ENCODE peak calls at places on chromosomes 2 and 18, in five cellular contexts. One of them, this sample, is unnamed. For H3K4me1, the result is how much of the 10 kb centered on the place peaks cover.

GRCh38 chr2:180657054-180657453 is 323.4 kb upstream of the UBE2E3 start:
- DNase-seq in pancreas: no peak
- DNase-seq in SK-N-SH: no peak
- DNase-seq in BE2C: no peak
- DNase-seq in uterus: no peak
- DNase-seq in this sample: no peak

GRCh38 chr2:69145204-69145603 is 132.2 kb downstream of the ANTXR1 start:
- DNase-seq in pancreas: no peak
- DNase-seq in SK-N-SH: no peak
- DNase-seq in BE2C: no peak
- DNase-seq in uterus: no peak
- DNase-seq in this sample: no peak

GRCh38 chr2:236859896-236860295 is 225.8 kb upstream of the COPS8 start:
- DNase-seq in pancreas: no peak
- DNase-seq in SK-N-SH: no peak
- DNase-seq in BE2C: no peak
- DNase-seq in uterus: no peak
- DNase-seq in this sample: no peak

GRCh38 chr2:47079515-47080412 is 75.3 kb downstream of the STPG4 start:
- DNase-seq in pancreas: peak
- DNase-seq in SK-N-SH: peak
- DNase-seq in BE2C: no peak
- DNase-seq in uterus: no peak
- DNase-seq in this sample: no peak

GRCh38 chr2:219210572-219211362 is 4.2 kb downstream of the ZFAND2B start:
- DNase-seq in pancreas: no peak
- DNase-seq in SK-N-SH: no peak
- DNase-seq in BE2C: no peak
- DNase-seq in uterus: no peak
- DNase-seq in this sample: no peak

GRCh38 chr2:192749606-192750200 is 555.0 kb upstream of the TMEFF2 start:
- DNase-seq in pancreas: no peak
- DNase-seq in SK-N-SH: peak
- DNase-seq in BE2C: peak
- DNase-seq in uterus: no peak
- DNase-seq in this sample: no peak

GRCh38 chr2:70354264-70354949 is 52.5 kb upstream of the FAM136A start:
- DNase-seq in pancreas: no peak
- DNase-seq in SK-N-SH: no peak
- DNase-seq in BE2C: no peak
- DNase-seq in uterus: no peak
- DNase-seq in this sample: no peak

GRCh38 chr2:205745661-205746407 is 63.5 kb downstream of the NRP2 start:
- DNase-seq in pancreas: no peak
- DNase-seq in SK-N-SH: peak
- DNase-seq in BE2C: peak
- DNase-seq in uterus: no peak
- DNase-seq in this sample: no peak

GRCh38 chr2:223762853-223763252 is 74.5 kb downstream of the AP1S3 start:
- DNase-seq in pancreas: no peak
- DNase-seq in SK-N-SH: no peak
- DNase-seq in BE2C: no peak
- DNase-seq in uterus: no peak
- DNase-seq in this sample: no peak
- H3K4me1 ChIP-seq in pancreas: under half
- H3K4me1 ChIP-seq in SK-N-SH: under half
- H3K4me1 ChIP-seq in BE2C: under half
- H3K4me1 ChIP-seq in uterus: under half
- H3K4me1 ChIP-seq in this sample: under half

GRCh38 chr2:24613154-24613814 is 122.2 kb downstream of the NCOA1 start:
- DNase-seq in pancreas: no peak
- DNase-seq in SK-N-SH: no peak
- DNase-seq in BE2C: peak
- DNase-seq in uterus: no peak
- DNase-seq in this sample: no peak
- TF ChIP-seq CTCF in pancreas: no peak
- TF ChIP-seq CTCF in SK-N-SH: peak
- TF ChIP-seq CTCF in BE2C: peak
- TF ChIP-seq CTCF in uterus: no peak
- TF ChIP-seq CTCF in this sample: peak

DNA sequence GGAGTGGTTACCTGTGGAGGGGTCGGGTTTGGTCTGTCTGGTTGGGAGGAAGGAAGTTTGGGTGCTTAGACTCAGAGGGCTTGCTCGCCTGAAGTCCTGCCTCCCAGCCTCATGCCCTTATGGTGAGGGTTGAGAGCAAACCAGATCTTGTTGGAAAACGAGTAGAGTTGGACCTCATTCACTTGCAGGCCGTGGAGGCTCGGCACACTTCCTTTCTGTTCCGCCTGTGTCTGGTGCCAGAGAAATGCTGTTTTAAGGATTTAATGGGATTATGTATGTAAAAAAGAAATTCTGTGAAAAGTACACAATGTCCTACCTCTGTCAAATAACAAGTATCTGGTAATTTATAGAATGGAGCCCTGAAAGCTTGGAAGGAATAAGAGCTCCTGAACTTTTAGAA is 29.6 kb downstream of the GATA6 start:
- DNase-seq in pancreas: no peak
- DNase-seq in SK-N-SH: no peak
- DNase-seq in BE2C: no peak
- DNase-seq in uterus: no peak
- DNase-seq in this sample: no peak
- H3K4me3 ChIP-seq in pancreas: no peak
- H3K4me3 ChIP-seq in SK-N-SH: no peak
- H3K4me3 ChIP-seq in BE2C: no peak
- H3K4me3 ChIP-seq in uterus: no peak
- H3K4me3 ChIP-seq in this sample: no peak

GRCh38 chr2:28408764-28409599 is 16.3 kb downstream of the FOSL2 start:
- DNase-seq in pancreas: no peak
- DNase-seq in SK-N-SH: no peak
- DNase-seq in BE2C: no peak
- DNase-seq in uterus: no peak
- DNase-seq in this sample: no peak
- H3K4me1 ChIP-seq in pancreas: under half
- H3K4me1 ChIP-seq in SK-N-SH: under half
- H3K4me1 ChIP-seq in BE2C: under half
- H3K4me1 ChIP-seq in uterus: under half
- H3K4me1 ChIP-seq in this sample: under half

GRCh38 chr2:161265874-161266273 is 42.4 kb upstream of the PSMD14 start:
- DNase-seq in pancreas: no peak
- DNase-seq in SK-N-SH: no peak
- DNase-seq in BE2C: no peak
- DNase-seq in uterus: no peak
- DNase-seq in this sample: no peak
- TF ChIP-seq CTCF in pancreas: no peak
- TF ChIP-seq CTCF in SK-N-SH: no peak
- TF ChIP-seq CTCF in BE2C: no peak
- TF ChIP-seq CTCF in uterus: no peak
- TF ChIP-seq CTCF in this sample: no peak

GRCh38 chr2:158882297-158882696 is 86.1 kb upstream of the TANC1 start:
- DNase-seq in pancreas: no peak
- DNase-seq in SK-N-SH: no peak
- DNase-seq in BE2C: no peak
- DNase-seq in uterus: no peak
- DNase-seq in this sample: no peak

GRCh38 chr2:158879229-158879903 is 84.2 kb downstream of the DAPL1 start:
- DNase-seq in pancreas: no peak
- DNase-seq in SK-N-SH: no peak
- DNase-seq in BE2C: no peak
- DNase-seq in uterus: no peak
- DNase-seq in this sample: no peak

DNA sequence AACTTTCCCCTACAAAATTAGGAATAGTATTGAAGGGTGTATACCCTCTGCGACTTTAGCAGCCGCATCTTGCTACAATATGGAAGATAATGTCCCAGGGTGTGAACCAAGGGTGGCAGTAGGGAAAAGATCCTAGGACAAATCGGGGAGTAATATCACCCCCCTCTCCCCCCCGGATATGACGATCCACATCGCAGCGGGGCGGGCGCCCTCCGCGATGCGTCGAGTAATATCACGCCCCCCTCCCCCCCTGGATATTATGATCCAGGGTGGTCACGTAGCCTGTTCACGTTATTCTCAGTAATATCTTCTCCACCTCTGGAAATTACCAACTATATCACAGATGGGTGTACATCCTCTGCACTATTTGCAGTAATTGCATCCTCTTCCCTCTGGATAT is 82.9 kb downstream of the DAPL1 start:
- DNase-seq in pancreas: no peak
- DNase-seq in SK-N-SH: no peak
- DNase-seq in BE2C: no peak
- DNase-seq in uterus: no peak
- DNase-seq in this sample: no peak
- H3K4me3 ChIP-seq in pancreas: no peak
- H3K4me3 ChIP-seq in SK-N-SH: no peak
- H3K4me3 ChIP-seq in BE2C: no peak
- H3K4me3 ChIP-seq in uterus: no peak
- H3K4me3 ChIP-seq in this sample: no peak

GRCh38 chr2:36633470-36634092 is 35.6 kb upstream of the FEZ2 start:
- DNase-seq in pancreas: no peak
- DNase-seq in SK-N-SH: no peak
- DNase-seq in BE2C: no peak
- DNase-seq in uterus: no peak
- DNase-seq in this sample: no peak

GRCh38 chr2:36635194-36635593 is 37.2 kb upstream of the FEZ2 start:
- DNase-seq in pancreas: no peak
- DNase-seq in SK-N-SH: no peak
- DNase-seq in BE2C: no peak
- DNase-seq in uterus: no peak
- DNase-seq in this sample: no peak
- H3K4me1 ChIP-seq in pancreas: under half
- H3K4me1 ChIP-seq in SK-N-SH: under half
- H3K4me1 ChIP-seq in BE2C: under half
- H3K4me1 ChIP-seq in uterus: under half
- H3K4me1 ChIP-seq in this sample: under half

GRCh38 chr18:79460445-79461300 is 64.9 kb downstream of the NFATC1 start:
- DNase-seq in pancreas: peak
- DNase-seq in SK-N-SH: no peak
- DNase-seq in BE2C: no peak
- DNase-seq in uterus: no peak
- DNase-seq in this sample: no peak
- TF ChIP-seq CTCF in pancreas: no peak
- TF ChIP-seq CTCF in SK-N-SH: no peak
- TF ChIP-seq CTCF in BE2C: no peak
- TF ChIP-seq CTCF in uterus: no peak
- TF ChIP-seq CTCF in this sample: no peak

GRCh38 chr2:45167885-45168284 is 158.6 kb upstream of the SIX2 start:
- DNase-seq in pancreas: no peak
- DNase-seq in SK-N-SH: no peak
- DNase-seq in BE2C: no peak
- DNase-seq in uterus: no peak
- DNase-seq in this sample: no peak
- H3K4me3 ChIP-seq in pancreas: no peak
- H3K4me3 ChIP-seq in SK-N-SH: no peak
- H3K4me3 ChIP-seq in BE2C: peak
- H3K4me3 ChIP-seq in uterus: no peak
- H3K4me3 ChIP-seq in this sample: no peak

GRCh38 chr2:15806801-15807417 is 133.4 kb upstream of the MYCN start:
- DNase-seq in pancreas: no peak
- DNase-seq in SK-N-SH: no peak
- DNase-seq in BE2C: no peak
- DNase-seq in uterus: no peak
- DNase-seq in this sample: no peak
- H3K4me1 ChIP-seq in pancreas: under half
- H3K4me1 ChIP-seq in SK-N-SH: under half
- H3K4me1 ChIP-seq in BE2C: under half
- H3K4me1 ChIP-seq in uterus: under half
- H3K4me1 ChIP-seq in this sample: under half

This sample was measured in Caco-2.